ENCODE peak calls at places on chromosome 17, in seven cellular contexts. D, U, F, G, B, A and O are unnamed samples.

GRCh38 chr17:75313941-75314550 is 24.8 kb upstream of the SLC25A19 start:
- DNase-seq in U (no peak), G (peak), B (no peak), F (peak), D (no peak), A (peak), O (no peak)

GRCh38 chr17:41402161-41402560 is 4.8 kb upstream of the KRT31 start:
- DNase-seq in U (no peak), B (no peak), A (peak), D (peak), F (no peak), G (no peak), O (no peak)

GRCh38 chr17:50817142-50817751 is 18.1 kb upstream of the WFIKKN2 start:
- DNase-seq in A (no peak), G (no peak), D (peak), F (peak), U (no peak), B (peak), O (peak)

GRCh38 chr17:68461122-68461539 is 3.8 kb upstream of the WIPI1 start:
- DNase-seq in A (no peak), B (no peak), D (no peak), F (no peak), U (no peak), G (no peak), O (no peak)

GRCh38 chr17:45190503-45191282 is 29.0 kb downstream of the HEXIM2 start:
- DNase-seq in A (no peak), F (no peak), D (no peak), G (no peak), B (no peak), U (no peak), O (no peak)

GRCh38 chr17:58387834-58388233 is 29.5 kb downstream of the RNF43 start:
- DNase-seq in U (no peak), D (no peak), B (no peak), A (no peak), G (no peak), F (no peak), O (no peak)

GRCh38 chr17:27153005-27153404 is 140.9 kb upstream of the WSB1 start:
- DNase-seq in U (no peak), F (no peak), G (no peak), B (no peak), A (peak), D (no peak), O (no peak)

GRCh38 chr17:80017226-80018010 is 18.3 kb downstream of the TBC1D16 start:
- DNase-seq in U (no peak), F (no peak), G (no peak), B (no peak), D (no peak), A (no peak), O (no peak)

GRCh38 chr17:42428141-42428944 is 5.3 kb upstream of the CAVIN1 start:
- DNase-seq in G (peak), U (peak), A (peak), D (peak), F (peak), B (no peak), O (peak)

GRCh38 chr17:49587366-49588073 is 11.8 kb downstream of the NXPH3 start:
- DNase-seq in B (no peak), G (peak), U (no peak), F (no peak), A (no peak), D (no peak), O (no peak)

GRCh38 chr17:673200-673681 is 41.4 kb downstream of the VPS53 start:
- DNase-seq in B (peak), F (peak), A (peak), U (peak), G (no peak), D (peak), O (peak)

GRCh38 chr17:56808503-56808902 is 25.2 kb downstream of the C17orf67 start:
- DNase-seq in U (no peak), G (no peak), F (no peak), A (no peak), D (no peak), B (no peak), O (no peak)

GRCh38 chr17:29687601-29688000 is 64.9 kb upstream of the CORO6 start:
- DNase-seq in F (no peak), D (no peak), G (no peak), U (no peak), B (no peak), A (no peak), O (no peak)

GRCh38 chr17:74361613-74362391 is at the start of gene BTBD17:
- DNase-seq in A (no peak), G (no peak), U (peak), D (peak), F (no peak), B (peak), O (peak)

GRCh38 chr17:29682054-29682453 is 59.3 kb upstream of the CORO6 start:
- DNase-seq in B (no peak), D (no peak), A (no peak), U (no peak), F (no peak), G (no peak), O (no peak)

GRCh38 chr17:45363498-45363897 is 46.7 kb upstream of the MAP3K14 start:
- DNase-seq in A (no peak), U (no peak), F (no peak), G (no peak), D (peak), B (no peak), O (no peak)

GRCh38 chr17:71625330-71625729 is 495.5 kb upstream of the SOX9 start:
- DNase-seq in U (no peak), A (no peak), G (no peak), D (no peak), B (no peak), F (no peak), O (no peak)

GRCh38 chr17:33398386-33398785 is 105.3 kb upstream of the ASIC2 start:
- DNase-seq in B (no peak), G (no peak), U (no peak), D (no peak), A (no peak), F (no peak), O (no peak)

GRCh38 chr17:45098081-45098868 is 34.0 kb downstream of the PLCD3 start:
- DNase-seq in A (no peak), D (peak), G (no peak), B (no peak), U (no peak), F (no peak), O (no peak)

GRCh38 chr17:44921122-44921882 is 6.0 kb upstream of the GFAP start:
- DNase-seq in G (no peak), A (no peak), D (peak), U (peak), F (no peak), B (peak), O (peak)

GRCh38 chr17:2237960-2238359 is 65.6 kb downstream of the SMG6 start:
- DNase-seq in B (no peak), F (no peak), U (no peak), A (no peak), D (no peak), G (no peak), O (no peak)

GRCh38 chr17:67456889-67457288 is 79.8 kb downstream of the PITPNC1 start:
- DNase-seq in D (no peak), F (no peak), B (no peak), A (no peak), U (no peak), G (no peak), O (no peak)
- H3K18ac ChIP-seq in D (no peak), F (no peak), B (no peak), A (no peak), U (no peak), G (no peak), O (no peak)

GRCh38 chr17:31722251-31723056 is 136.6 kb downstream of the COPRS start:
- DNase-seq in B (peak), F (peak), A (peak), D (no peak), G (no peak), U (no peak), O (no peak)

GRCh38 chr17:31724619-31725018 is 134.4 kb downstream of the COPRS start:
- DNase-seq in D (no peak), F (peak), U (no peak), G (no peak), A (peak), B (peak), O (no peak)

GRCh38 chr17:31726980-31727427 is 132.0 kb downstream of the COPRS start:
- DNase-seq in U (no peak), A (peak), B (peak), F (peak), G (no peak), D (no peak), O (no peak)

GRCh38 chr17:31721291-31722025 is 137.6 kb downstream of the COPRS start:
- DNase-seq in G (no peak), U (no peak), B (peak), D (no peak), F (no peak), A (peak), O (no peak)

GRCh38 chr17:31724026-31724425 is 135.0 kb downstream of the COPRS start:
- DNase-seq in G (no peak), U (no peak), D (no peak), B (peak), F (peak), A (peak), O (no peak)
- H3K18ac ChIP-seq in G (no peak), U (no peak), D (no peak), B (no peak), F (peak), A (peak), O (no peak)

GRCh38 chr17:16003841-16004240 is 4.2 kb downstream of the TTC19 start:
- DNase-seq in G (no peak), U (no peak), F (no peak), D (no peak), A (no peak), B (no peak), O (no peak)
- H3K18ac ChIP-seq in G (no peak), U (no peak), F (no peak), D (no peak), A (no peak), B (no peak), O (no peak)

DNA sequence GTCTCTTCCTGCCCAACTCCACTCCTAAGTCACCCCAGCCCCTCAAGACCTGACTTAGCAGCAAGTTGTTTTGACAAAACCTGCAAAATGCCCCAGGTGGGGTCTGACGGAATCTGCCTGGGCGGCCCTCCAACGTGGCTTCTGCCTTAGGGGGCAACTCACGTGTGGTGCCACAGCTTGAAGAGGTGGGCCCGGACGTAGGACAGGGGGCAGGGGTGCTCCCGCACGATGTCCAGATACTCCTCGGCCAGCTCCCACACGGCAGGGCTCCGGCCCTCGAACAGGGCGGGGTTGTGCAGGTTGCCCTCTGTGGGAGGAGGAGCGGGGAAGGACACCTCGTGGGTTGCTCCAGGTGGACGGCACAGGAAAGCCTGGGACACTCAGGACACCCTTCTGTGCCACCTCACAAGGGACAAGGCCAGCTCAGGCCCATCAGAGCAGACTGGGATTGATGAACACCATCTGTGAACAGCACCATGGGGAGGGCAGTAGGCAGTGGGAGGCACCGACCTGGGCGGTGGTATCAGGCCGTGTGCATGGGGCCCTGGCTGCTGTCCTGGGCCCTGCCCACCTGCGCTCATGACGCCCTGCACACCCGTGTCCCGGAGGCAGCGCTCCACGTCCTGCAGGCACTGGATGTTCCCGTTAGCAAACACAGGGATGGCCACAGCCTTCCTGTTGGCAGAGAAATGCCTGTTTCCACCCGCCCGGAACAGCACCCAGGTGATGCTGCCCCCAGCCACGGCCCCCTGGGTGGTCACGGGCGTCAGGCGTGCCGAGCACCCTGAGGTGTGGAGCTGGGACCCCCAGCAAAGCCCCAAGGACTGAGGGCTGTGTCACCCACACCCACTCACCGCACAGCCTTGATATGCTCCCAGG is 4.3 kb downstream of the DUS1L start:
- DNase-seq in A (no peak), F (no peak), B (no peak), U (no peak), G (no peak), D (no peak), O (no peak)
- H3K18ac ChIP-seq in A (no peak), F (no peak), B (no peak), U (peak), G (no peak), D (no peak), O (no peak)

GRCh38 chr17:78121801-78122220 is 6.7 kb downstream of the TMC6 start:
- DNase-seq in F (no peak), B (no peak), D (no peak), U (no peak), A (no peak), G (no peak), O (no peak)
- H3K18ac ChIP-seq in F (no peak), B (no peak), D (no peak), U (no peak), A (no peak), G (no peak), O (no peak)